ENCODE peak calls at places on chromosomes 11 and 22, in six cellular contexts. X, D, Y, Q, Z and R are unnamed samples.

GRCh38 chr11:67266424-67267187 is at the start of gene GRK2:
- DNase-seq in Y (peak; percentile 37), D (peak; percentile 39), X (no peak), Q (no peak), Z (peak; percentile 58), R (no peak)

GRCh38 chr11:99739464-99740089 is 718.8 kb downstream of the CNTN5 start:
- DNase-seq in Y (peak; percentile 59), D (peak; percentile 15), Q (no peak), Z (peak; percentile 76), X (peak; percentile 51), R (peak; percentile 3)

GRCh38 chr22:41910050-41910598 is 4.8 kb downstream of the SHISA8 start:
- DNase-seq in Q (no peak), Y (peak; percentile 75), Z (no peak), X (no peak), D (no peak), R (no peak)

GRCh38 chr11:104991994-104992393 is 23.6 kb upstream of the CASP4 start:
- DNase-seq in Q (no peak), Y (no peak), X (no peak), Z (no peak), D (no peak), R (no peak)

GRCh38 chr11:112564228-112564955 is 303.7 kb upstream of the PLET1 start:
- DNase-seq in Y (no peak), Q (no peak), X (peak; percentile 95), Z (peak; percentile 38), D (peak; percentile 59), R (no peak)

GRCh38 chr11:76419896-76420295 is 24.9 kb upstream of the EMSY start:
- DNase-seq in Q (no peak), Y (peak; percentile 34), X (no peak), Z (peak; percentile 32), D (no peak), R (no peak)

GRCh38 chr22:47151490-47151889 is 389.0 kb downstream of the TBC1D22A start:
- DNase-seq in Q (no peak), Y (no peak), X (peak; percentile 46), D (peak; percentile 52), Z (peak; percentile 54), R (no peak)

GRCh38 chr11:2157294-2158040 is 3.5 kb downstream of the INS start:
- DNase-seq in Z (no peak), D (no peak), X (no peak), Q (no peak), Y (no peak), R (no peak)

GRCh38 chr22:19806213-19807160 is 45.9 kb downstream of the TBX1 start:
- DNase-seq in Y (no peak), D (peak; percentile 38), Q (peak; percentile 90), Z (peak; percentile 95), X (no peak), R (peak; percentile 91)

GRCh38 chr22:48563966-48564330 is 1263.7 kb downstream of the BRD1 start:
- DNase-seq in Z (no peak), Y (no peak), D (no peak), Q (no peak), X (no peak), R (no peak)

GRCh38 chr11:95977534-95978174 is 53.7 kb upstream of the MTMR2 start:
- DNase-seq in D (peak; percentile 82), X (peak; percentile 54), Y (no peak), Q (no peak), Z (peak; percentile 98), R (no peak)

GRCh38 chr11:119363081-119363861 is 16.8 kb upstream of the MFRP start:
- DNase-seq in X (no peak), Y (no peak), Z (no peak), Q (no peak), D (no peak), R (no peak)

GRCh38 chr11:43555811-43556210 is 124.7 kb upstream of the HSD17B12 start:
- DNase-seq in X (peak; percentile 8), Y (peak; percentile 46), Q (no peak), Z (peak; percentile 7), D (peak; percentile 19), R (no peak)

GRCh38 chr11:116207349-116207748 is 565.4 kb downstream of the BUD13 start:
- DNase-seq in Y (no peak), D (no peak), Q (no peak), X (no peak), Z (no peak), R (no peak)

GRCh38 chr11:116199182-116199581 is 573.6 kb downstream of the BUD13 start:
- DNase-seq in Y (no peak), Q (no peak), X (no peak), D (no peak), Z (no peak), R (no peak)

GRCh38 chr11:116207781-116208180 is 565.0 kb downstream of the BUD13 start:
- DNase-seq in Z (no peak), D (no peak), Y (no peak), Q (no peak), X (no peak), R (no peak)

DNA sequence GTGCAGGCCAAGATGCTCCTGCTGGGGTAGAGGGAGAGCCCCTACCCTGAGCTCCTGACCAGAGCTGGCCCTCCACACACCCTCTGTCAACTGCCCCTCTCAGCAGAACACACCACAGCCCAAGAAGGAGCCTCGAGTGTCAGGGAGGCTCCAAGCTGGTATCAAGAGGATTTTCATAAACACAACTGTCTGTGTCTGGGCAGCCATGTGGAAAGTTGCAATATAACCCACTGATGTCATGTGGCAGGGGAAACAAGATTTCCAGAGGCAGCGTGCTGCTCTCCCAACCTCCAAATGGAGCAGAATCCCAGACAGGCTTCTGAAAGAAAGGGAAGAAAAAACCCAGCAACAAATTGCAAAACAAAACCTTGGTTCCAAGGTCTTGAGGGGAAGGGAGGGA is 569.9 kb downstream of the BUD13 start:
- DNase-seq in Q (no peak), Y (no peak), Z (no peak), D (no peak), X (no peak), R (no peak)
- H3K4me2 ChIP-seq in Q (no peak overlapping the region), Y (no peak overlapping the region), Z (no peak overlapping the region), D (no peak overlapping the region), X (no peak overlapping the region), R (no peak overlapping the region)

GRCh38 chr11:72013765-72014711 is 15.3 kb downstream of the IL18BP start:
- DNase-seq in Z (no peak), Q (no peak), D (peak; percentile 49), Y (no peak), X (no peak), R (no peak)
- H3K27ac ChIP-seq in Z (no peak overlapping the region), Q (no peak overlapping the region), D (peak overlapping the region; percentile 34), Y (no peak overlapping the region), X (peak overlapping the region; percentile 88), R (no peak overlapping the region)

DNA sequence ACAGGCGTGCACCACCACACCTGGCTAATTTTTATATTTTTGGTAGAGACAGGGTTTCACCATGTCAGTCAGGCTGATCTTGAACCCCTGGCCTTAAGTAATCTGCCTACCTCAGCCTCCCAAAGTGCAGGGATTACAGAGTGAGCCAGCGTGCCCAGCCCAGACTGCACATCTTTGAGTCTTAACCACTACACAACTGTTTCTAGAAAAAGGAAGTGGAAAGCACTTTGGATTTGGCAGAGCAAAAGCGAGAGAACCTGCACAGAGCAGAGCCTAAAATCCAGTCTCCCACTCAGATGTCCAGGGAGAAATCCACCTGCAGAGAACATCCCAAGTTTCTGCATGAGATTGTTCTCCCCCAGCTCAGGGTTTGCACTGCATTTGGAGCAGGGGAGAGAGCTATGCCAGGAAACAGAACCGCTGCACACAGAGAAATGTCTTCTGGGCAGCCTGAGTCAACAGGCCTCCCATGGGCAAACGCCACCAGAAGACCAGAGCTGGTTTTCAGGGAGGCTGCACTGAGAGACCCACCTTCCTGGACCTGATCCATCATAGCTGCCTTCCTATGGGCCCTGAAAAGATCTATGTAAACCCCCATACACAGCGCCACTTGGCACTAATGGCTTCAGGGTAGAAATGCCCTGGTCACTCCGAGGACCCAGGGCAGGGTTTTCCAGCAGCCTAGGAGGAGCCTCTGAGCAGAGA is 54.0 kb downstream of the RPUSD4 start:
- DNase-seq in Z (no peak), X (no peak), D (no peak), Q (no peak), Y (no peak), R (no peak)
- H3K4me3 ChIP-seq in Z (no peak overlapping the region), X (no peak overlapping the region), D (no peak overlapping the region), Q (no peak overlapping the region), Y (no peak overlapping the region), R (no peak overlapping the region)

DNA sequence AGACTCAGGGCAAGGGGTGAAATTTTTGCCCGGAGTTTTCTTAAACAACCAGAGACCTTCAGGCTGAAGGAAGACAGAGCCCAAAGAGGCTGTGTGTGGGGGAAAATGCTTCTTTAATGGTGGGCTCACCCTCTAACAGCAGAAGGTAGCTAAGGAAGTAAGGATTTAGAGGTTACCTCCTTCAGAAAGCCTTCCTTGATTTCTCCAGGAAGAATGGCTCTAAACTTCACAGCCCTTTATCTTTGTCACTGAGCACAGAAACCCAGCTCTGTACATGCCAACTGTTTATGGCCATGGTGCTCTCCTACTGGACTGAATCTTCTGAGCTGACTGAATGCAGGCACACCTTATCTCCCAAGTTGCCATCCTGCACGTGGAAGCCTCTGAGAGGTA is 196.0 kb downstream of the TENM4 start:
- DNase-seq in D (no peak), Q (no peak), Y (no peak), X (no peak), Z (no peak), R (no peak)
- H3K4me2 ChIP-seq in D (peak overlapping the region; percentile 62), Q (peak overlapping the region; percentile 67), Y (no peak overlapping the region), X (no peak overlapping the region), Z (peak overlapping the region; percentile 46), R (no peak overlapping the region)

GRCh38 chr11:36288442-36289225 is 590 bp downstream of the COMMD9 start:
- DNase-seq in Y (no peak), Z (no peak), D (no peak), Q (no peak), X (no peak), R (no peak)

GRCh38 chr11:36292311-36292722 is 3.1 kb upstream of the COMMD9 start:
- DNase-seq in X (peak; percentile 52), Z (peak; percentile 67), D (peak; percentile 31), Q (no peak), Y (peak; percentile 47), R (no peak)

DNA sequence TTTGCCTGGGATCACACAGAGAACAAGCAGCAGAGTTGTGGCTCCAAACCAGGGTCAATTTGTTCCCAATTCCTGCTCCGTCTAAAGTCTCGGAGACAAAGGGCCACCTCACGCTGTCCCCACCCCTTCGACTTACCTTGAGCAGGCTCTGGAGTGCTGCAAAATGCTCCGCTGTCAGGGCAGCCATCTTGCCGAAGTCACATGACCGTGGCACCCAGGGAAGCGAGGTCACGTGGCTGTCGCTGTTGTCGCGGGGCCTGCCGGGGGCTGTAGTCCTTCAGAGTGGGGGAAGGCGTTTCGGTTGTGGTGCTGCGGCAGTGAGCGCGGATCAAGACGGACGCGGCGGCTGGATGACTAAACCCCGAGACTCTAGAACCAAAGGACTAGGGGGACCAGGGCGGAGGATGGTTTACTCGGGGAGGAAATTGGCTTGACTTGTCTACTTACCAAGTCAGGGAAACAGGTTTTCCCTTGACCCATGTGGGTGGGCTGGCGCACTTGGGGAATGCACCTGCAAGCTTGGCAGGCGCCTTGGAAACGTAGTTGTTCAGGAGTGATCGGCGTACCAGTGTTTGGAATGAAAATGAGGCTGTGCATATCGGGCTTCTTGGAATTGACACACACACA is at the start of gene COMMD9:
- DNase-seq in Y (peak; percentile 97), Q (peak; percentile 57), X (peak; percentile 92), Z (peak; percentile 93), D (peak; percentile 91), R (peak; percentile 94)
- H3K27ac ChIP-seq in Y (no peak within 1 kb of the TSS), Q (peak within 1 kb of the TSS; percentile 52), X (peak within 1 kb of the TSS; percentile 17), Z (no peak within 1 kb of the TSS), D (peak within 1 kb of the TSS; percentile 41), R (peak within 1 kb of the TSS; percentile 36)

GRCh38 chr22:36160499-36160942 is at the start of gene APOL3:
- DNase-seq in Z (peak; percentile 29), D (peak; percentile 34), Y (no peak), Q (no peak), X (peak; percentile 62), R (no peak)
- H3K4me3 ChIP-seq in Z (no peak within 1 kb of the TSS), D (peak within 1 kb of the TSS; percentile 27), Y (no peak within 1 kb of the TSS), Q (peak within 1 kb of the TSS; percentile 4), X (no peak within 1 kb of the TSS), R (no peak within 1 kb of the TSS)